ENCODE peak calls at places on chromosomes 12 and 14, in eight cellular contexts. P is adipocyte; X is K562; F is CD8-positive, alpha-beta memory T cell; U is GM23338; V is Panc1; N is cardiac muscle cell; G is psoas muscle. K is an unnamed sample.

GRCh38 chr14:54568821-54569591 is 2.1 kb downstream of the SAMD4A start:
- DNase-seq in P (peak; percentile 63), X (peak; percentile 23), F (no peak), U (no peak), V (no peak), N (peak; percentile 85), G (peak; percentile 59), K (no peak)

GRCh38 chr12:93322784-93323183 is 54.9 kb upstream of the NUDT4 start:
- DNase-seq in P (no peak), X (no peak), F (no peak), U (no peak), V (no peak), N (no peak), G (no peak), K (no peak)

GRCh38 chr14:24332094-24332983 is 2.5 kb downstream of the ADCY4 start:
- DNase-seq in P (peak; percentile 85), X (peak; percentile 76), F (peak; percentile 70), U (peak; percentile 91), V (peak; percentile 48), N (peak; percentile 77), G (peak; percentile 75), K (peak; percentile 94)

GRCh38 chr12:4114986-4115385 is 158.6 kb upstream of the CCND2 start:
- DNase-seq in P (no peak), X (peak; percentile 14), F (peak; percentile 23), U (peak; percentile 39), V (no peak), N (no peak), G (no peak), K (no peak)

GRCh38 chr14:50943943-50944646 is at the start of gene PYGL:
- DNase-seq in P (peak; percentile 87), X (peak; percentile 71), F (no peak), U (peak; percentile 89), V (no peak), N (peak; percentile 85), G (peak; percentile 84), K (peak; percentile 84)

GRCh38 chr14:75430106-75430505 is 2.3 kb downstream of the JDP2 start:
- DNase-seq in P (peak; percentile 82), X (no peak), F (no peak), U (no peak), V (no peak), N (no peak), G (peak; percentile 76), K (no peak)

GRCh38 chr14:39491134-39491541 is 58.9 kb upstream of the FBXO33 start:
- DNase-seq in P (peak; percentile 72), X (peak; percentile 22), F (no peak), U (peak; percentile 75), V (peak; percentile 4), N (peak; percentile 60), G (no peak), K (peak; percentile 1)

GRCh38 chr12:69900720-69901131 is 75.7 kb downstream of the MYRFL start:
- DNase-seq in P (peak; percentile 96), X (peak; percentile 81), F (peak; percentile 55), U (peak; percentile 94), V (no peak), N (peak; percentile 85), G (peak; percentile 73), K (peak; percentile 29)

GRCh38 chr12:19575307-19576243 is 136.3 kb downstream of the AEBP2 start:
- DNase-seq in P (peak; percentile 60), X (peak; percentile 9), F (no peak), U (no peak), V (no peak), N (peak; percentile 82), G (no peak), K (peak; percentile 89)

GRCh38 chr12:52209321-52209720 is 17.5 kb upstream of the KRT80 start:
- DNase-seq in P (no peak), X (no peak), F (no peak), U (no peak), V (no peak), N (no peak), G (no peak), K (no peak)

GRCh38 chr14:63611078-63611477 is 30.6 kb downstream of the WDR89 start:
- DNase-seq in P (no peak), X (no peak), F (no peak), U (no peak), V (no peak), N (no peak), G (no peak), K (no peak)
- H3K36me3 ChIP-seq in P (no peaks in the 10 kb centered on the region), X (peaks cover 8% of the 10 kb centered on the region), F (no peaks in the 10 kb centered on the region), U (no peaks in the 10 kb centered on the region), V (no peaks in the 10 kb centered on the region), N (no peaks in the 10 kb centered on the region), G (no peaks in the 10 kb centered on the region), K (no peaks in the 10 kb centered on the region)

DNA sequence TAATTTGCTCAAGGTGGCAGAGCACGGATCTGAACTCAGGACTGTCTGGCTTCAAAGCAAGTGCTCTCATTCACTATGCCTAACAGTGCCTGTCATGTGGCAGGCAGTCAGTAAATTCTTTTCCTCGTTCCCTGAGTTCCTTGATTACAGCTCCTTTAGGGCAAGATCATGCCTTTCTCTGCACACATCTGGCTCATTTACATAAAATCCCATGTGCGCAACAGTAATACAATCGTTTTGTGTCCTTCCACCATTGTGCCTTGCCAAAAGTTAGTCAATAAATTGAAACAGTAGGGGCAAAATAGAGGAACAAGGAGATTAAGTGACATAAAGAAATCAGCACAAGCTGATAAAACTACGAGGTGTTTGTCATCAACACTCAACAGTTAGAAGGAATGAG is 7.4 kb downstream of the ANGEL1 start:
- DNase-seq in P (no peak), X (no peak), F (no peak), U (no peak), V (no peak), N (no peak), G (no peak), K (no peak)
- H3K36me3 ChIP-seq in P (peaks cover 58% of the 10 kb centered on the region), X (peaks cover 65% of the 10 kb centered on the region), F (peaks cover 31% of the 10 kb centered on the region), U (peaks cover 37% of the 10 kb centered on the region), V (peaks cover 6% of the 10 kb centered on the region), N (peaks cover 46% of the 10 kb centered on the region), G (peaks cover 19% of the 10 kb centered on the region), K (peaks cover 13% of the 10 kb centered on the region)

GRCh38 chr12:131920157-131920508 is 8.9 kb upstream of the PUS1 start:
- DNase-seq in P (no peak), X (no peak), F (no peak), U (no peak), V (no peak), N (no peak), G (no peak), K (no peak)
- H3K36me3 ChIP-seq in P (peaks cover 30% of the 10 kb centered on the region), X (peaks cover 7% of the 10 kb centered on the region), F (no peaks in the 10 kb centered on the region), U (no peaks in the 10 kb centered on the region), V (no peaks in the 10 kb centered on the region), N (peaks cover 22% of the 10 kb centered on the region), G (no peaks in the 10 kb centered on the region), K (no peaks in the 10 kb centered on the region)

GRCh38 chr14:101897326-101897725 is 67.0 kb upstream of the DYNC1H1 start:
- DNase-seq in P (no peak), X (no peak), F (no peak), U (no peak), V (no peak), N (no peak), G (no peak), K (no peak)

GRCh38 chr14:101894365-101895113 is 69.8 kb upstream of the DYNC1H1 start:
- DNase-seq in P (no peak), X (no peak), F (no peak), U (no peak), V (no peak), N (no peak), G (no peak), K (no peak)

GRCh38 chr14:101891471-101891870 is 72.9 kb upstream of the DYNC1H1 start:
- DNase-seq in P (no peak), X (no peak), F (no peak), U (no peak), V (no peak), N (no peak), G (no peak), K (no peak)

GRCh38 chr14:101895256-101895655 is 69.1 kb upstream of the DYNC1H1 start:
- DNase-seq in P (no peak), X (no peak), F (no peak), U (no peak), V (no peak), N (no peak), G (no peak), K (no peak)

DNA sequence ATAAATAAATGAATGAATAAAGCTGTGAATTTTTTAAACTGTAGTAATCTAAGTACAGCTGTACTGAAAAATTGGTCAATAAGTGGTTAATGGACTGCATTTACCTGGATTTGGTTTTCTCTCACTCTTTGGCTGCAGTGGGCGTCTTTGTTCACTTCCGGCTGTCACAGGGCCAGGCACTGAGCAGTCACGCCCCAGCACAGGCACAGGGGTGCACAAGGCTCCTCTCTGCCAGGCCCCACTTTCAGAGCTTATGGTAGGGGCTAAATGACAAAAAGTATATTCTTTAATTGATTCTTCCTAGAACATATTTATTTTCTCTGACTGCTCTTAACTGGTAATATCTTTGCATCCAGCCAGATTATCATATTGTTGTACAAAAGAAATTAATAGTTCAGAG is 70.6 kb upstream of the DYNC1H1 start:
- DNase-seq in P (no peak), X (no peak), F (no peak), U (no peak), V (no peak), N (no peak), G (no peak), K (no peak)
- H3K36me3 ChIP-seq in P (peaks cover 55% of the 10 kb centered on the region), X (peaks cover 89% of the 10 kb centered on the region), F (peaks cover 61% of the 10 kb centered on the region), U (peaks cover 9% of the 10 kb centered on the region), V (peaks cover 9% of the 10 kb centered on the region), N (peaks cover 46% of the 10 kb centered on the region), G (no peaks in the 10 kb centered on the region), K (peaks cover 37% of the 10 kb centered on the region)

DNA sequence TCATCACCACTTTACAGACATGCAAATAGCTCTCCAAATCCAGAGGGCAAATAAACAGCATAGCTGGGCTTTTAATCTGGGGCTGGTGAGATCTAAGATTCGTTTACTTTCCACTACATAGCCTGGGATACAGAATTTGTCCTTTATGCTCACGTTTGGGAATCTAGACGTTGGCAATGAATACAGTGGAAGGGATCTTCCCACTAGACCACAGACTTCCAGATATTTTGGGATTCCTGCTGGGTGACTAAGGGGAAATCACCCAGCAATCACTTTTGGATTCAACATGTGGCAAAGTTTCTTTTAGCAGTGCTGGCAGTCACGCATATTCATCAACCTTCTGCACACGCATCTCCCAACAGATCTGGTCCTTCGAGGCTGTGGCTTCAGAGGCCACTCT is 23.5 kb downstream of the APPL2 start:
- DNase-seq in P (peak; percentile 67), X (no peak), F (no peak), U (no peak), V (no peak), N (no peak), G (no peak), K (no peak)
- H3K36me3 ChIP-seq in P (peaks cover 89% of the 10 kb centered on the region), X (peaks cover 3% of the 10 kb centered on the region), F (peaks cover 15% of the 10 kb centered on the region), U (peaks cover 4% of the 10 kb centered on the region), V (no peaks in the 10 kb centered on the region), N (peaks cover 38% of the 10 kb centered on the region), G (peaks cover 4% of the 10 kb centered on the region), K (peaks cover 83% of the 10 kb centered on the region)

DNA sequence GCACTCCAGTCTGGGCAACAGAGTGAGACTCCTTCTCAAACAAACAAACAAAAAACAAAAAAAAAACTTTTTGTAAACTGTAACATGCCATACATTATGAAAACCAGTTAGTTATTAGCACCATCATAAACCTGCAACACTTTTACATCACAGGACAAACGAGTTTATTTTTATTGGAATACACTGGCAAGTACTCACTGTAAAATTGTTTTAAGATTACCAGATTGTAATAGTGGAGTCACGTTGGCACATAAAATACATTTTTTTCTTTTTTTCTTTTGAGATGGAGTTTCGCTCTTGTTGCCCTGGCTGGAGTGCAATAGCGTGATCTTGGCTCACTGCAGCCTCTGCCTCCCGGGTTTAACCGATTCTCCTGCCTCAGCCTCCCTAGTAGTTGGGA is 15.7 kb downstream of the FKBP3 start:
- DNase-seq in P (no peak), X (no peak), F (no peak), U (no peak), V (no peak), N (no peak), G (no peak), K (no peak)
- H3K36me3 ChIP-seq in P (peaks cover 95% of the 10 kb centered on the region), X (peaks cover 83% of the 10 kb centered on the region), F (peaks cover 33% of the 10 kb centered on the region), U (peaks cover 63% of the 10 kb centered on the region), V (peaks cover 40% of the 10 kb centered on the region), N (peaks cover 69% of the 10 kb centered on the region), G (no peaks in the 10 kb centered on the region), K (peaks cover 30% of the 10 kb centered on the region)

GRCh38 chr12:131752457-131752856 is 41.6 kb downstream of the SFSWAP start:
- DNase-seq in P (no peak), X (no peak), F (no peak), U (peak; percentile 77), V (no peak), N (no peak), G (no peak), K (no peak)
- H3K36me3 ChIP-seq in P (peaks cover 83% of the 10 kb centered on the region), X (peaks cover 89% of the 10 kb centered on the region), F (peaks cover 41% of the 10 kb centered on the region), U (peaks cover 52% of the 10 kb centered on the region), V (peaks cover 13% of the 10 kb centered on the region), N (peaks cover 32% of the 10 kb centered on the region), G (peaks cover 2% of the 10 kb centered on the region), K (peaks cover 80% of the 10 kb centered on the region)